ENCODE peak calls at places on chromosomes 11 and 22, in six cellular contexts. Q, I, G, C, P and J are unnamed samples.

GRCh38 chr22:21010426-21011113 is 4.4 kb upstream of the P2RX6 start:
- DNase-seq in I (no peak), C (no peak), Q (no peak), P (no peak), G (no peak), J (no peak)

GRCh38 chr22:29146101-29146560 is 59.6 kb upstream of the EMID1 start:
- DNase-seq in C (no peak), I (no peak), Q (no peak), G (no peak), P (no peak), J (peak)

GRCh38 chr11:45180888-45181594 is 34.6 kb downstream of the PRDM11 start:
- DNase-seq in P (peak), I (no peak), Q (no peak), G (peak), C (peak), J (peak)

GRCh38 chr22:24165673-24166072 is 15.6 kb upstream of the SUSD2 start:
- DNase-seq in Q (no peak), I (no peak), P (no peak), C (peak), G (no peak), J (no peak)

GRCh38 chr11:31262761-31263160 is 106.8 kb downstream of the DCDC1 start:
- DNase-seq in I (no peak), G (no peak), C (no peak), P (no peak), Q (no peak), J (no peak)

GRCh38 chr11:134646561-134646960 is 234.5 kb upstream of the B3GAT1 start:
- DNase-seq in C (no peak), G (no peak), P (no peak), I (no peak), Q (no peak), J (no peak)

GRCh38 chr11:68125164-68125563 is 4.0 kb upstream of the CHKA start:
- DNase-seq in C (no peak), Q (no peak), I (no peak), P (no peak), G (no peak), J (no peak)

GRCh38 chr22:32080904-32081303 is 37.8 kb downstream of the SLC5A1 start:
- DNase-seq in Q (no peak), I (no peak), P (peak), C (peak), G (no peak), J (no peak)

GRCh38 chr11:76723142-76723541 is 52.6 kb upstream of the LRRC32 start:
- DNase-seq in Q (no peak), P (no peak), C (no peak), G (no peak), I (no peak), J (no peak)

GRCh38 chr11:104783241-104783640 is 115.0 kb downstream of the CASP12 start:
- DNase-seq in C (no peak), I (no peak), P (no peak), Q (no peak), G (no peak), J (no peak)

GRCh38 chr22:24290459-24290858 is 19.8 kb downstream of the SPECC1L start:
- DNase-seq in P (no peak), Q (no peak), G (no peak), C (peak), I (no peak), J (no peak)

GRCh38 chr22:46459347-46460065 is 77.9 kb downstream of the CELSR1 start:
- DNase-seq in I (no peak), Q (no peak), P (no peak), G (no peak), C (no peak), J (no peak)

GRCh38 chr11:117090111-117090706 is 8.0 kb downstream of the SIK3 start:
- DNase-seq in I (no peak), P (no peak), Q (no peak), G (no peak), C (no peak), J (no peak)

GRCh38 chr22:22431271-22432220 is 77.0 kb downstream of the ZNF280B start:
- DNase-seq in G (peak), I (peak), P (peak), C (peak), Q (peak), J (peak)

GRCh38 chr11:48005878-48006277 is 25.5 kb downstream of the PTPRJ start:
- DNase-seq in P (no peak), I (no peak), C (peak), G (no peak), Q (peak), J (no peak)

GRCh38 chr11:73308963-73309960 is 1.2 kb downstream of the ARHGEF17 start:
- DNase-seq in Q (peak), I (no peak), C (no peak), G (peak), P (peak), J (peak)

GRCh38 chr11:117816846-117817212 is 7.7 kb downstream of the FXYD2 start:
- DNase-seq in G (no peak), I (no peak), C (no peak), P (no peak), Q (no peak), J (no peak)

GRCh38 chr11:97607301-97608000 is 1217.6 kb downstream of the JRKL start:
- DNase-seq in P (no peak), I (no peak), C (no peak), G (no peak), Q (no peak), J (no peak)

GRCh38 chr11:25057861-25058260 is 561.0 kb downstream of the LUZP2 start:
- DNase-seq in I (no peak), C (no peak), P (no peak), Q (no peak), G (no peak), J (no peak)

GRCh38 chr11:123630126-123630531 is 24.3 kb downstream of the SCN3B start:
- DNase-seq in C (no peak), P (no peak), I (no peak), G (no peak), Q (no peak), J (no peak)

GRCh38 chr11:80084614-80085013 is 643.8 kb upstream of the TENM4 start:
- DNase-seq in Q (no peak), C (no peak), G (no peak), I (no peak), P (no peak), J (no peak)

GRCh38 chr22:17336061-17336460 is 33.2 kb upstream of the CECR2 start:
- DNase-seq in Q (no peak), G (no peak), C (no peak), P (no peak), I (no peak), J (no peak)